ENCODE peak calls at places on chromosomes 6 and 20, in six cellular contexts. Q, K, E, W, R and D are unnamed samples.

GRCh38 chr6:70884074-70884983 is 72.5 kb downstream of the B3GAT2 start:
- DNase-seq in E (peak), Q (peak), K (peak), W (peak), R (peak), D (peak)

GRCh38 chr6:37696841-37697735 is 595 bp downstream of the MDGA1 start:
- DNase-seq in K (peak), Q (no peak), W (peak), E (peak), R (no peak), D (no peak)

GRCh38 chr6:97289332-97289731 is 6.3 kb upstream of the MMS22L start:
- DNase-seq in K (no peak), Q (no peak), R (no peak), W (no peak), E (no peak), D (no peak)

GRCh38 chr20:63946986-63947637 is 9.1 kb downstream of the UCKL1 start:
- DNase-seq in R (no peak), Q (peak), K (peak), W (no peak), E (no peak), D (no peak)

GRCh38 chr20:23350007-23350854 is at the start of gene NXT1:
- DNase-seq in E (peak), W (peak), Q (peak), K (peak), R (peak), D (peak)

GRCh38 chr6:19995575-19996257 is 158.5 kb downstream of the ID4 start:
- DNase-seq in W (no peak), Q (no peak), E (no peak), K (no peak), R (no peak), D (no peak)

GRCh38 chr6:113432729-113433505 is 424.2 kb upstream of the MARCKS start:
- DNase-seq in R (no peak), Q (no peak), E (peak), K (no peak), W (no peak), D (no peak)

GRCh38 chr6:35258858-35259193 is 709 bp upstream of the ZNF76 start:
- DNase-seq in W (peak), K (peak), R (no peak), E (peak), Q (no peak), D (peak)

GRCh38 chr20:21632654-21633053 is 72.8 kb upstream of the PAX1 start:
- DNase-seq in Q (no peak), W (no peak), R (no peak), K (no peak), E (no peak), D (no peak)

GRCh38 chr6:144219056-144219685 is 66.0 kb upstream of the UTRN start:
- DNase-seq in R (peak), K (no peak), Q (no peak), E (peak), W (no peak), D (no peak)

GRCh38 chr6:131393433-131393832 is 179.6 kb upstream of the ARG1 start:
- DNase-seq in E (no peak), W (no peak), K (no peak), Q (no peak), R (no peak), D (no peak)

GRCh38 chr20:36861875-36862801 is 13.8 kb upstream of the TLDC2 start:
- DNase-seq in Q (peak), K (peak), R (peak), E (peak), W (peak), D (peak)

GRCh38 chr6:111667921-111668320 is 62.2 kb upstream of the TRAF3IP2 start:
- DNase-seq in K (no peak), R (no peak), W (no peak), Q (no peak), E (no peak), D (no peak)

GRCh38 chr6:41625442-41625841 is 12.8 kb upstream of the MDFI start:
- DNase-seq in W (no peak), R (no peak), E (no peak), K (peak), Q (peak), D (no peak)

GRCh38 chr6:25022140-25022553 is 86.4 kb upstream of the RIPOR2 start:
- DNase-seq in E (peak), R (no peak), W (no peak), K (no peak), Q (no peak), D (no peak)

GRCh38 chr6:13001951-13002350 is 285.4 kb downstream of the PHACTR1 start:
- DNase-seq in R (peak), W (no peak), Q (no peak), K (no peak), E (no peak), D (no peak)

GRCh38 chr6:37584654-37585522 is 85.2 kb upstream of the CCDC167 start:
- DNase-seq in K (no peak), W (no peak), E (no peak), Q (no peak), R (no peak), D (no peak)

GRCh38 chr6:32112436-32112980 is 3.4 kb upstream of the TNXB start:
- DNase-seq in K (peak), R (no peak), Q (peak), W (no peak), E (peak), D (no peak)

GRCh38 chr20:48679603-48680002 is 148.2 kb downstream of the PREX1 start:
- DNase-seq in Q (no peak), W (no peak), R (peak), E (no peak), K (no peak), D (no peak)

GRCh38 chr6:147905721-147906120 is 397.2 kb downstream of the SAMD5 start:
- DNase-seq in Q (no peak), K (no peak), E (no peak), W (no peak), R (no peak), D (peak)

GRCh38 chr6:6986373-6986772 is 121.4 kb upstream of the RREB1 start:
- DNase-seq in R (no peak), Q (no peak), E (no peak), W (no peak), K (no peak), D (no peak)

GRCh38 chr20:49868538-49868937 is 46.8 kb downstream of the SPATA2 start:
- DNase-seq in K (no peak), W (no peak), R (no peak), Q (no peak), E (no peak), D (no peak)

GRCh38 chr6:99219788-99220187 is 129.7 kb downstream of the FAXC start:
- DNase-seq in Q (no peak), W (no peak), R (peak), K (no peak), E (no peak), D (no peak)

GRCh38 chr6:139436521-139437348 is 62.3 kb upstream of the CITED2 start:
- DNase-seq in K (no peak), E (no peak), Q (no peak), W (no peak), R (peak), D (no peak)

GRCh38 chr6:125325586-125325985 is 23.8 kb upstream of the HDDC2 start:
- DNase-seq in R (no peak), W (no peak), Q (no peak), K (no peak), E (no peak), D (no peak)

GRCh38 chr6:53568776-53569616 is 24.1 kb upstream of the GCLC start:
- DNase-seq in E (peak), W (no peak), K (no peak), Q (no peak), R (no peak), D (no peak)

GRCh38 chr6:2103644-2104523 is 141.5 kb downstream of the GMDS start:
- DNase-seq in Q (no peak), R (peak), K (no peak), W (no peak), E (peak), D (peak)

GRCh38 chr6:80425089-80425823 is 318.8 kb downstream of the BCKDHB start:
- DNase-seq in Q (no peak), K (no peak), E (peak), R (peak), W (no peak), D (peak)

GRCh38 chr20:21243811-21244210 is 59.3 kb upstream of the XRN2 start:
- DNase-seq in W (no peak), Q (no peak), R (no peak), E (no peak), K (no peak), D (no peak)

GRCh38 chr20:52731086-52731485 is 241.1 kb upstream of the TSHZ2 start:
- DNase-seq in K (no peak), W (no peak), E (no peak), Q (no peak), R (no peak), D (no peak)

GRCh38 chr6:137148291-137149076 is 25.0 kb downstream of the IL22RA2 start:
- DNase-seq in E (peak), K (no peak), R (peak), W (no peak), Q (no peak), D (peak)

GRCh38 chr20:36460648-36461599 is 80.4 kb upstream of the MYL9 start:
- DNase-seq in W (peak), K (peak), R (peak), Q (peak), E (peak), D (peak)

GRCh38 chr6:24431045-24431451 is 28.3 kb downstream of the MRS2 start:
- DNase-seq in W (no peak), E (peak), Q (no peak), K (no peak), R (peak), D (peak)

GRCh38 chr6:136421537-136422158 is 128.6 kb downstream of the MAP7 start:
- DNase-seq in W (no peak), R (no peak), K (no peak), E (no peak), Q (no peak), D (no peak)

GRCh38 chr20:57654998-57655811 is 35.0 kb upstream of the ZBP1 start:
- DNase-seq in K (no peak), R (peak), E (no peak), W (peak), Q (no peak), D (no peak)

DNA sequence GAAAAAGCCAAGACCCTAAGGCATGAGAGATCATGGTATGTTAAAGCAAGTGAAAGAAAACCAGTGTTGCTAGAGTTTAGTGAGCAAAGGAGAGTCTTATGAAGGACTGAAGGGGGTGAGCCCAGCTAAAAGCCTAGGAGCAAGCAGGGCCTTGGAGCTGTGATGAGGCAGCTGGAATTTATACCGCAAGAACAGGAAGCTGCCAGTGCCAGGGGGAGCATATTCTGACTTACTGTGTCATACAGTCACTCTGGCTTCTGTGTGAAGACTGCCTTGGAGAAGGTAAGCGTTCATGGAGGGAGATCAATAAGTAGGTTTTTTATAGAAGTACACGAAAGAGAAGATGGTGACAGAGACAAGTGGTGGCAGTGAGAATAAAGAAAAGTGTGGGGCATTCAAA is 308.9 kb upstream of the THEMIS start:
- DNase-seq in Q (no peak), R (peak), E (peak), W (no peak), K (no peak), D (peak)
- H3K27ac ChIP-seq in Q (no peak), R (peak), E (no peak), W (no peak), K (no peak), D (peak)

DNA sequence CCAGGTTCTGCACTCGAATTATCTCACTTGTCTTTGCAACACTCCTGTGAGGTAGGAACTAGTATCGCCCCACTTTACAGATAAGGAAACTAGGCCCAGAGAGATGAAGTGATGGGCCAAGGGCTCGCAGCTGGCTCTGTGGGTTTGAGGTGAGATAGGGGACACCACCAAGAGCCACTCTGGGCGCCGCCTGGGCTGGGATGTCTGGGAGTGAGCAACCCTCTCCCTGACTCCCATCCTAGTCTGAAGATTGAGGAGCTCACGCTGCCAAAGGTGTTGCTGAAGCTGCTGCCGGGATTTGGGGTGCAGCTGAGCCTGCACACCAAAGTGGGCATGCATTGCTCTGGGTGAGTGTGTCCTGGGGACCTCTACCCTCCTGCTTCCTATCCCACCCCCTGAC is 5.4 kb downstream of the BPIFB3 start:
- DNase-seq in Q (no peak), E (no peak), W (no peak), K (no peak), R (no peak), D (no peak)
- H3K4me3 ChIP-seq in Q (no peak), E (no peak), W (no peak), K (no peak), R (no peak), D (no peak)

GRCh38 chr20:44747166-44748004 is 1.7 kb downstream of the KCNK15 start:
- DNase-seq in R (peak), E (peak), K (peak), Q (peak), W (peak), D (peak)

GRCh38 chr20:44748005-44748370 is 2.3 kb downstream of the KCNK15 start:
- DNase-seq in W (no peak), Q (no peak), R (peak), E (peak), K (no peak), D (no peak)

GRCh38 chr20:44745122-44745521 is 543 bp upstream of the KCNK15 start:
- DNase-seq in R (no peak), W (no peak), E (no peak), K (no peak), Q (no peak), D (no peak)

GRCh38 chr20:44745560-44746366 is at the start of gene KCNK15:
- DNase-seq in E (peak), R (peak), W (peak), Q (peak), K (peak), D (no peak)

DNA sequence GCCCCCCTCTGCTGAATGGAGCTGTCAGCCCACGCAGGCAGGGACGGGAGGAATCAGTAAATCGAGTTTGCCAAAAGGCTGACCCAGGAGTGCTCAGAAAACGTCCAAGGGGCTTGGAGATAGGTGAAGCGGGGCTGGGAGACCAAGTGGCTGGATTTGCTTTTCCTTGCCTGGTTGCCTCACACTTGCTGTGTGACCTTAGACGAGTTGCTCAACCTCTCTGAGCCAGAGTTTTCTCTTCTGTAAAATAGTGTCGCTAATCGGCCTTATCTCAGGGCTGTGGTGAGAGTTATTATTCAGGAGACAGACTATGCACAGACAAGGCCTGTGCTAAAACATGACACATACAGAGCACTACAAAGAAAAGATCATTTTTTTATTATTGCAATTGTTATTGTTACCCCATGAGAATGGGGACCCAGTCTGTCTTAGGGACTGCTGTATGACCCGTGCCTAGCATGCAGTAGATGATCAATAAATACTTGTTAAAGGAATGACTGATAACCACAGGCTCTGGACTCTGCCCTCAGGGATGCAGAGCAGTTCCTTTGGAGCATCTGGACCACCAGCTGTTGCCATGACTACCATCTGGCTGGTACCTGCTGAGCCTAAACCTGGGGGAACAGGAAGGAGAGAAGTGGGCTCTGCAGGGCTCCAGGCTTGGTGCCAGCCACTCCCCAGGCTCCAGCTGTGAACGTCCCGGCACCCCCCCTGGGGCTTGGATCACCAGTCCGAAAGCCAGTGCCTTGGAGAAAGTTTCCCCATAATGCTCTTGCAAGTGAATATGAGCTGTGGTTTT is 901 bp downstream of the KCNK15 start:
- DNase-seq in W (no peak), E (peak), K (no peak), R (no peak), Q (no peak), D (no peak)
- H3K27ac ChIP-seq in W (no peak), E (no peak), K (no peak), R (no peak), Q (no peak), D (no peak)

GRCh38 chr6:158040051-158040803 is 58.6 kb downstream of the SYNJ2 start:
- DNase-seq in E (peak), W (no peak), R (peak), Q (no peak), K (no peak), D (peak)
- H3K4me3 ChIP-seq in E (no peak), W (peak), R (peak), Q (no peak), K (no peak), D (peak)